ENCODE peak calls at places on chromosomes 6 and 20, in eight cellular contexts. E, P, Q, H, S, R, D and Y are unnamed samples.

GRCh38 chr6:130890531-130890950 is 63.3 kb downstream of the SMLR1 start:
- DNase-seq in R (no peak), D (peak; percentile 81), P (no peak), E (no peak), Q (no peak), S (no peak), H (no peak), Y (peak; percentile 32)

GRCh38 chr6:1838604-1839003 is 228.9 kb downstream of the FOXC1 start:
- DNase-seq in Q (peak; percentile 77), H (no peak), S (no peak), D (peak; percentile 16), P (peak; percentile 15), E (no peak), R (no peak), Y (no peak)

GRCh38 chr6:85472744-85473143 is 22.9 kb downstream of the NT5E start:
- DNase-seq in Q (peak; percentile 52), P (no peak), D (no peak), R (peak; percentile 59), E (no peak), H (no peak), S (no peak), Y (no peak)

GRCh38 chr6:37218501-37218900 is 39.1 kb upstream of the TBC1D22B start:
- DNase-seq in Q (no peak), D (no peak), R (no peak), E (no peak), S (no peak), P (no peak), H (no peak), Y (no peak)

GRCh38 chr6:97440590-97441176 is 157.7 kb upstream of the MMS22L start:
- DNase-seq in S (peak; percentile 0), P (peak; percentile 5), H (no peak), Q (peak; percentile 21), R (no peak), D (peak; percentile 33), E (no peak), Y (no peak)

GRCh38 chr20:12946789-12947188 is 62.0 kb upstream of the SPTLC3 start:
- DNase-seq in Q (no peak), R (no peak), H (no peak), P (no peak), S (no peak), D (no peak), E (no peak), Y (no peak)

GRCh38 chr20:45583502-45583901 is 4.4 kb upstream of the WFDC8 start:
- DNase-seq in E (no peak), D (no peak), R (no peak), S (no peak), H (no peak), Q (no peak), P (no peak), Y (no peak)

GRCh38 chr20:13934992-13935894 is 55.2 kb downstream of the SEL1L2 start:
- DNase-seq in H (no peak), Q (no peak), D (no peak), R (no peak), E (no peak), P (no peak), S (no peak), Y (no peak)

GRCh38 chr20:61382194-61382593 is 130.1 kb downstream of the CDH4 start:
- DNase-seq in S (no peak), H (no peak), D (no peak), E (no peak), Q (no peak), P (no peak), R (no peak), Y (no peak)

GRCh38 chr6:169115632-169116031 is 138.0 kb downstream of the THBS2 start:
- DNase-seq in R (no peak), Q (no peak), S (no peak), H (no peak), D (peak; percentile 30), E (no peak), P (no peak), Y (no peak)

GRCh38 chr6:35561113-35561512 is 48.4 kb upstream of the TULP1 start:
- DNase-seq in S (no peak), E (no peak), R (no peak), Q (no peak), D (no peak), H (no peak), P (no peak), Y (no peak)

GRCh38 chr6:3489032-3489757 is 32.3 kb upstream of the SLC22A23 start:
- DNase-seq in R (no peak), H (no peak), Q (peak; percentile 41), S (no peak), P (no peak), D (peak; percentile 76), E (no peak), Y (no peak)

GRCh38 chr6:89351632-89352328 is 742 bp downstream of the UBE2J1 start:
- DNase-seq in P (peak; percentile 26), H (no peak), Q (peak; percentile 12), E (no peak), R (no peak), S (peak; percentile 28), D (no peak), Y (no peak)

GRCh38 chr20:48458601-48459385 is 369.0 kb downstream of the PREX1 start:
- DNase-seq in R (no peak), P (no peak), H (no peak), Q (no peak), D (no peak), S (no peak), E (no peak), Y (no peak)

GRCh38 chr6:53793318-53793975 is 1.4 kb upstream of the LRRC1 start:
- DNase-seq in Q (peak; percentile 68), E (peak; percentile 28), D (peak; percentile 41), R (peak; percentile 50), H (peak; percentile 55), P (peak; percentile 77), S (peak; percentile 53), Y (no peak)

GRCh38 chr6:30311101-30311500 is 15.6 kb upstream of the TRIM39 start:
- DNase-seq in S (no peak), R (no peak), E (no peak), D (peak; percentile 6), P (no peak), H (no peak), Q (no peak), Y (no peak)

GRCh38 chr20:41086402-41087324 is 50.7 kb upstream of the PLCG1 start:
- DNase-seq in H (no peak), E (no peak), D (no peak), S (no peak), P (peak; percentile 86), Q (no peak), R (no peak), Y (no peak)

GRCh38 chr20:63968928-63969760 is 586 bp downstream of the ZNF512B start:
- DNase-seq in R (no peak), E (peak; percentile 64), D (no peak), P (peak; percentile 57), S (no peak), H (peak; percentile 31), Q (no peak), Y (no peak)

GRCh38 chr20:33277471-33278441 is 5.3 kb upstream of the BPIFB1 start:
- DNase-seq in S (no peak), R (no peak), H (no peak), E (no peak), P (no peak), D (no peak), Q (no peak), Y (no peak)

GRCh38 chr20:19699132-19699971 is 58.7 kb upstream of the RIN2 start:
- DNase-seq in S (no peak), P (no peak), H (no peak), E (no peak), R (peak; percentile 53), Q (peak; percentile 74), D (peak; percentile 71), Y (no peak)